ENCODE peak calls at places on chromosomes 2 and 18, in nine cellular contexts. E is activated T-cell treated with anti-CD3 and anti-CD28 coated beads for 24 hours; W is activated CD4-positive, alpha-beta T cell treated with anti-CD3 and anti-CD28 coated beads, Interleukin-2, amount 10 ng/mL, durations not matched to agents 7 days and 5 days; Y is AG08396; M is mesothelial cell of epicardium; U is DND-41; K is AML-193; P is A549; B is posterior cingulate gyrus. I is an unnamed sample.

GRCh38 chr18:658947-659533 is 1.6 kb downstream of the TYMS start:
- DNase-seq in E (no peak), B (no peak), K (no peak), M (no peak), Y (no peak), W (no peak), P (no peak), U (no peak), I (no peak)

GRCh38 chr2:170162261-170162612 is 15.7 kb upstream of the MYO3B start:
- DNase-seq in B (no peak), Y (no peak), W (no peak), E (no peak), M (no peak), P (no peak), U (no peak), K (no peak), I (no peak)

GRCh38 chr2:54955358-54955673 is 94.9 kb downstream of the RTN4 start:
- DNase-seq in K (no peak), P (no peak), Y (no peak), W (no peak), M (no peak), U (no peak), B (no peak), E (no peak), I (no peak)

GRCh38 chr18:11733031-11733430 is 44.0 kb downstream of the GNAL start:
- DNase-seq in K (peak), W (peak), P (peak), U (peak), B (peak), M (peak), Y (peak), E (peak), I (peak)

GRCh38 chr2:16508061-16508851 is 157.4 kb downstream of the CYRIA start:
- DNase-seq in P (peak), Y (peak), W (no peak), E (no peak), M (peak), B (peak), U (no peak), K (no peak), I (peak)

GRCh38 chr2:18998492-18998891 is 359.9 kb downstream of the OSR1 start:
- DNase-seq in P (no peak), W (no peak), M (no peak), Y (no peak), U (no peak), E (no peak), K (no peak), B (no peak), I (no peak)

GRCh38 chr18:64919971-64920370 is 771.1 kb upstream of the LINC00305 start:
- DNase-seq in W (no peak), K (no peak), M (no peak), E (no peak), Y (no peak), B (no peak), U (no peak), P (no peak), I (no peak)

GRCh38 chr2:192414794-192415193 is 220.1 kb upstream of the TMEFF2 start:
- DNase-seq in Y (no peak), M (no peak), P (no peak), U (no peak), E (no peak), B (peak), W (no peak), K (no peak), I (no peak)

GRCh38 chr2:24438106-24438505 is 52.9 kb upstream of the NCOA1 start:
- DNase-seq in W (no peak), Y (no peak), E (no peak), M (no peak), B (no peak), P (no peak), U (no peak), K (peak), I (peak)

GRCh38 chr2:148643421-148643820 is 1.1 kb upstream of the EPC2 start:
- DNase-seq in P (no peak), M (no peak), B (no peak), W (no peak), Y (no peak), E (no peak), K (no peak), U (no peak), I (no peak)

GRCh38 chr2:85183481-85183880 is 50.3 kb downstream of the TCF7L1 start:
- DNase-seq in B (no peak), W (no peak), E (no peak), M (no peak), K (no peak), P (no peak), U (no peak), Y (no peak), I (peak)

GRCh38 chr2:195118276-195118675 is 538.8 kb upstream of the SLC39A10 start:
- DNase-seq in B (no peak), W (no peak), U (no peak), P (no peak), Y (no peak), M (no peak), K (no peak), E (no peak), I (no peak)

GRCh38 chr18:13565228-13565627 is 161.1 kb downstream of the FAM210A start:
- DNase-seq in M (no peak), Y (no peak), E (no peak), U (no peak), P (no peak), K (no peak), W (no peak), B (peak), I (no peak)

GRCh38 chr2:98669675-98670074 is 61.3 kb downstream of the MGAT4A start:
- DNase-seq in M (no peak), U (no peak), P (peak), K (no peak), Y (no peak), B (no peak), E (no peak), W (no peak), I (no peak)

GRCh38 chr2:126655500-126656310 is at the start of gene GYPC:
- DNase-seq in U (peak), M (peak), B (no peak), E (peak), Y (peak), K (peak), P (no peak), W (peak), I (peak)

GRCh38 chr2:183166210-183166609 is 42.0 kb downstream of the NUP35 start:
- DNase-seq in Y (no peak), P (no peak), M (no peak), U (no peak), K (no peak), W (no peak), B (no peak), E (no peak), I (no peak)

GRCh38 chr2:136134126-136134525 is 16.2 kb upstream of the CXCR4 start:
- DNase-seq in P (no peak), W (peak), B (no peak), K (no peak), E (peak), Y (no peak), U (peak), M (no peak), I (no peak)

GRCh38 chr2:236177967-236178909 is 10.1 kb upstream of the GBX2 start:
- DNase-seq in P (peak), Y (peak), M (peak), E (no peak), W (peak), B (peak), K (no peak), U (no peak), I (peak)

GRCh38 chr2:241854342-241855244 is 4.1 kb downstream of the PDCD1 start:
- DNase-seq in E (no peak), U (no peak), Y (no peak), B (peak), P (no peak), K (no peak), W (no peak), M (no peak), I (no peak)

GRCh38 chr2:199258291-199258690 is 199.4 kb downstream of the SATB2 start:
- DNase-seq in B (no peak), K (peak), W (no peak), Y (no peak), P (no peak), M (no peak), E (no peak), U (no peak), I (peak)

I was measured in GM03348.